ENCODE peak calls at places on chromosomes 3 and 15, in four cellular contexts. D, G, E and P are unnamed samples. For H3K36me3, the result is how much of the 10 kb centered on the place peaks cover.

GRCh38 chr15:75182187-75183131 is 19.2 kb upstream of the C15orf39 start:
- DNase-seq in D (peak), G (no peak), E (no peak), P (no peak)

GRCh38 chr15:58771621-58772235 is 626 bp downstream of the MINDY2 start:
- DNase-seq in D (peak), G (peak), E (no peak), P (peak)

GRCh38 chr3:106176734-106177133 is 307.9 kb upstream of the CBLB start:
- DNase-seq in D (peak), G (no peak), E (no peak), P (no peak)

GRCh38 chr3:62214850-62215249 is 158.5 kb downstream of the FEZF2 start:
- DNase-seq in D (no peak), G (no peak), E (no peak), P (no peak)

GRCh38 chr3:22156868-22157267 is 405.9 kb upstream of the ZNF385D start:
- DNase-seq in D (no peak), G (peak), E (no peak), P (no peak)

GRCh38 chr3:169171739-169172138 is 491.8 kb downstream of the MECOM start:
- DNase-seq in D (peak), G (peak), E (no peak), P (no peak)

GRCh38 chr15:93200448-93201226 is 111.6 kb upstream of the RGMA start:
- DNase-seq in D (no peak), G (no peak), E (no peak), P (peak)

GRCh38 chr3:43153189-43154083 is 47.6 kb upstream of the POMGNT2 start:
- DNase-seq in D (peak), G (no peak), E (peak), P (peak)

GRCh38 chr15:20345401-20345958 is 196.1 kb downstream of the GOLGA6L6 start:
- DNase-seq in D (no peak), G (no peak), E (no peak), P (peak)

GRCh38 chr15:101675796-101676582 is 23.8 kb upstream of the TM2D3 start:
- DNase-seq in D (peak), G (peak), E (no peak), P (no peak)

GRCh38 chr3:159762238-159762637 is 226.4 kb upstream of the IL12A start:
- DNase-seq in D (peak), G (peak), E (no peak), P (no peak)

GRCh38 chr3:52779411-52780297 is 2.3 kb downstream of the ITIH1 start:
- DNase-seq in D (no peak), G (no peak), E (peak), P (no peak)

GRCh38 chr3:100033814-100034490 is 80.3 kb downstream of the FILIP1L start:
- DNase-seq in D (peak), G (no peak), E (no peak), P (no peak)

GRCh38 chr3:9168230-9168629 is 81.2 kb downstream of the SRGAP3 start:
- DNase-seq in D (no peak), G (no peak), E (no peak), P (no peak)

GRCh38 chr15:80609111-80609510 is 86.0 kb upstream of the ABHD17C start:
- DNase-seq in D (no peak), G (no peak), E (no peak), P (no peak)

GRCh38 chr15:96349034-96349932 is 18.8 kb downstream of the NR2F2 start:
- DNase-seq in D (no peak), G (no peak), E (no peak), P (no peak)

GRCh38 chr3:151890721-151891141 is 17.3 kb downstream of the SUCNR1 start:
- DNase-seq in D (no peak), G (peak), E (no peak), P (no peak)

DNA sequence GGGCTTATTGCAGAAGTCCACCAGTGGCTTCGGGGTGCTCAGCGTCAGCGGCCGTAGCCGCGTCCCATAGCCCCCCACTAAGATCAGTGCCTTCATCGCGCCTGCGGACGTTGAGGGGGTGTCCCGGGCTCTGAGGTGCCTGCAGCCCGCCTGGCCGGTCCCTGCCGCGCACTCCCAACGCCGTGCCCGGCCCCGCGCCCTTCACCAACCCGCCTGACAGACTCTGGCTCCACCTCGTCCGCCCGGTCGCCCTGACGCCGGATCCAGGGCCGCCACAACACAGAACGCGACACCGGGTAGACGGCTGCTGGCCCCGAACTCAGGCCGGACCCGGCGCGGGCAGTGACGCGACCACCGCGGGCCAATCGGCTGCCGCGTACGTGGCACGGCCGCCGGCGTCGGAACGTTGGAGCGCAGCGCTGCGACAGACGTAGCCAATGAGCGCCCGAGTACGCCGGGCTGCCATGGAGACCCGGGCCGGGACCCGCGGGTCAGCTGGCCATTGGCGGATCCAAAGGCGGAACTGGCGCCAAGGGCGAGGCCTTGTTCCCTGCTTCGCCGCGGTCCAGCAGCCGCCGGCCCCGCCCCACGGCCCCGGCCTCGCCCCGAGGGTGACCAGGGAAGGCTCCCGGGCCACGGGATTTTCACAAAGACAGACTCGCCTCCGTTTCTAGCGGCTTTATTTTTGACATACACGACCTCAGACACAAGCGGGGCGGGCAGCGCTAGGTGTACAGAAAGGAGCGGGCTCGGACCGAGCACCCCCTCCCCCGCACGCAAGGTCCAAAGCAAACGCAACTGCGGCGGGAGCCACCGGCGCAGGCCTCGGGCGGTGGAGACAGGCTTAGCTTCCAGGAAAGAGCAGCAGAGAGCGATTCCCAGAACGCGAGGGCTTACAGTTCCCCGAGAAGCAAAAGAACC is at the start of gene GMPPB:
- DNase-seq in D (peak), G (peak), E (peak), P (peak)
- H3K36me3 ChIP-seq in D (under half), G (under half), E (half or more), P (under half)

GRCh38 chr3:179229177-179229576 is 21.7 kb downstream of the KCNMB3 start:
- DNase-seq in D (no peak), G (no peak), E (no peak), P (no peak)

GRCh38 chr3:179227349-179227748 is 23.6 kb downstream of the KCNMB3 start:
- DNase-seq in D (peak), G (peak), E (no peak), P (no peak)

GRCh38 chr3:179224584-179224983 is 26.3 kb downstream of the KCNMB3 start:
- DNase-seq in D (no peak), G (no peak), E (no peak), P (no peak)
- H3K36me3 ChIP-seq in D (under half), G (under half), E (under half), P (under half)

GRCh38 chr3:31596176-31596575 is 63.5 kb downstream of the STT3B start:
- DNase-seq in D (no peak), G (no peak), E (no peak), P (no peak)

DNA sequence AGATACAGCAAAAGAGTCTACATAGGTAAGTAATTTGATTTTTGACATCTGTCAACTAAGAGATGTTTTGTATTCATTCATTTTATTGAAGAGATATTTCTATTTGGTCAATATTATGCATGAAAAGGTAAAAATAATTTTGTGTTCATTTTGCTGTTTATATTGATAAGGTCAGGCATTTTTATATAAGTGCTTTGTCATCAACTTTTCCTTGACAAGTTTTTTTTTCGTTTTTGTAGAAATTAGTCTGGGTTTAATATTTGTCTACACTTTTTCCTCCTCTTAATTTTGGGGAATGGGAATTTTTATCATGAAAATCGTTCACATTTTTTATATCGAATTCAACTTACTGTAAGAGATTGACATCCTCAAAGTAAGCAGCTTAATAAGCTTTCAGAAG is 67.7 kb downstream of the STT3B start:
- DNase-seq in D (no peak), G (no peak), E (no peak), P (no peak)
- H3K36me3 ChIP-seq in D (under half), G (under half), E (under half), P (under half)

DNA sequence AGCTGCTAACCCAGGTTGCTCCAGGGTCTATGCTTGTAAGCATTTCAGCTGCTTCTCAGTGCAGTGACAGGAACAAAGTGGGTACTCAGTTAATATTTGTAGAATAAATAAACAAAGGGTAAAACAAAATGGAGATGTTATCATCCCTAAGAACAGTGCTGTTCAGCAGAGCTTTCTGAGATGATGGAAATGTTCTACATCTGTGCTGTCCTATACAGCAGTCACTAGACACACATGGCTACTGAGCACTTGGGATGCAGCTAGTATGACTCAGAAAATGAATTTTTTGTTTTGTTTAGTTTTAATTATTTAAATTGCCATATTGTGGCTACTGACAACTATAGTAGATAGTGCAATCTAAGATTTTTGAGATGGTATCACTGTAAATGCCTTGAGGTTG is 283.8 kb upstream of the ADAMTS9 start:
- DNase-seq in D (no peak), G (no peak), E (no peak), P (no peak)
- H3K36me3 ChIP-seq in D (under half), G (under half), E (under half), P (under half)

GRCh38 chr15:41048397-41048796 is 67.7 kb downstream of the INO80 start:
- DNase-seq in D (no peak), G (no peak), E (no peak), P (no peak)

GRCh38 chr15:41043276-41043675 is 72.8 kb downstream of the INO80 start:
- DNase-seq in D (peak), G (no peak), E (no peak), P (no peak)

GRCh38 chr15:41047474-41047873 is 68.6 kb downstream of the INO80 start:
- DNase-seq in D (no peak), G (no peak), E (no peak), P (no peak)

DNA sequence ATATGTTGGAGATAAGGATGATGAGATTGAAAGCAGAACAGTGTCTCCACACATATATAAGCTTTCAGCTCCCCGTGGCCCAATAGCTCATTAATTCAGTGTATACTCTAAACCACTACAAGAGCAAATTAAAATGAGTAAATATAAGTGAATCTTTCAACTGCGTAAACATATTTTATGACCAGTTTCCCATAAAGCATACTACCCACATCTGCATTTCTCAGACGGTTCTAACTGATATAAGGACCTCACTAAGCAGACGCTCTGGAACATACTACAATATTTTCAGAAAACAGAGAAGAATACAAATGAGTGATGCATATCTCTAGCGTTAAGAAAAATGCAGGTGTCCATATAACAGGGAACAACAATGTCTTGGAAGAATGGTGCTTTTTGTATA is 73.2 kb downstream of the INO80 start:
- DNase-seq in D (no peak), G (no peak), E (no peak), P (no peak)
- H3K36me3 ChIP-seq in D (half or more), G (half or more), E (half or more), P (under half)

GRCh38 chr15:44593042-44593736 is 56.2 kb downstream of the EIF3J start:
- DNase-seq in D (peak), G (peak), E (no peak), P (no peak)
- H3K36me3 ChIP-seq in D (half or more), G (under half), E (half or more), P (half or more)

DNA sequence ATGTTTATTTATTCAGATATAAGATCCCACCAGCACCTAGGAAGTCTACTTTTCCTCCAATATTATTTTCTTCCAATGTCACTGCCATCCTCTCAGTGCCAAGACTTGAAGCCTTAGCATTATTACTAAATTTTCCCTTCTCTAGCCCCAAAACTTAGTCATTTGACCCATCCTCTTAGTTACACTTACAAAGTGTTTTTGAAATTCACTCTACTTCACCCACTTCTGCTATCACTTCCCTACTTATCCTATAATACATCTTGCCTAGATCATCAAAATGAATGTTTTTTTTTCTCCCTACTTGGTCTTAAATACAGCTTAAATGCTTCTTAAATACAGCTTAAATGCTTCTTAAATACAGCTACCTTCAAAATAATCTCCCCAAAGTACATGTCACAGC is 376.6 kb downstream of the RSL24D1 start:
- DNase-seq in D (no peak), G (no peak), E (no peak), P (no peak)
- H3K36me3 ChIP-seq in D (under half), G (under half), E (under half), P (under half)